ENCODE peak calls at places on chromosomes 13 and 19, in ten cellular contexts. F is mucosa of descending colon; E is pancreas; U is neuronal stem cell; O is activated CD8-positive, alpha-beta memory T cell treated with anti-CD3 and anti-CD28 coated beads for 4 hours; L is EL; G is effector CD4-positive, alpha-beta T cell; D is substantia nigra; X is stimulated activated CD4-positive, alpha-beta T cell treated with anti-CD3 and anti-CD28 coated beads, Interleukin-1b, Interleukin-23, amount 100 ng/mL, for 24 hours; Y is left ventricle myocardium superior. A is an unnamed sample.

GRCh38 chr13:46668302-46668720 is 115.3 kb downstream of the LRCH1 start:
- DNase-seq in F (peak; percentile 46), E (peak; percentile 37), U (no peak), O (no peak), L (peak; percentile 87), G (no peak), D (no peak), X (no peak), Y (peak; percentile 53), A (peak; percentile 94)

GRCh38 chr13:20803180-20803965 is 29.6 kb upstream of the EEF1AKMT1 start:
- DNase-seq in F (no peak), E (no peak), U (no peak), O (no peak), L (no peak), G (no peak), D (no peak), X (no peak), Y (no peak), A (no peak)

GRCh38 chr19:7925171-7925837 is 631 bp downstream of the CTXN1 start:
- DNase-seq in F (peak; percentile 67), E (peak; percentile 39), U (peak; percentile 94), O (peak; percentile 64), L (peak; percentile 78), G (peak; percentile 70), D (peak; percentile 9), X (peak; percentile 60), Y (peak; percentile 81), A (peak; percentile 68)

GRCh38 chr13:114016321-114017027 is 42.6 kb upstream of the C13orf46 start:
- DNase-seq in F (no peak), E (no peak), U (no peak), O (no peak), L (no peak), G (no peak), D (no peak), X (no peak), Y (peak; percentile 29), A (no peak)

GRCh38 chr19:45473366-45474190 is 5.8 kb downstream of the FOSB start:
- DNase-seq in F (no peak), E (no peak), U (no peak), O (no peak), L (no peak), G (peak; percentile 52), D (no peak), X (no peak), Y (no peak), A (peak; percentile 14)

GRCh38 chr13:27264181-27264580 is 6.4 kb upstream of the RASL11A start:
- DNase-seq in F (no peak), E (no peak), U (no peak), O (no peak), L (no peak), G (no peak), D (no peak), X (no peak), Y (no peak), A (peak; percentile 73)

GRCh38 chr13:49494645-49495044 is 1.1 kb upstream of the PHF11 start:
- DNase-seq in F (no peak), E (no peak), U (no peak), O (no peak), L (no peak), G (no peak), D (no peak), X (no peak), Y (no peak), A (no peak)

GRCh38 chr13:63161219-63161618 is 1745.6 kb upstream of the PCDH20 start:
- DNase-seq in F (no peak), E (no peak), U (no peak), O (no peak), L (no peak), G (no peak), D (no peak), X (no peak), Y (no peak), A (no peak)

GRCh38 chr19:49441210-49441959 is at the start of gene SLC17A7:
- DNase-seq in F (peak; percentile 40), E (no peak), U (peak; percentile 65), O (no peak), L (peak; percentile 28), G (no peak), D (no peak), X (no peak), Y (peak; percentile 70), A (no peak)

GRCh38 chr13:59360916-59361315 is 802.8 kb downstream of the DIAPH3 start:
- DNase-seq in F (no peak), E (no peak), U (no peak), O (no peak), L (no peak), G (no peak), D (no peak), X (no peak), Y (no peak), A (no peak)

GRCh38 chr13:70384156-70384555 is 275.9 kb upstream of the KLHL1 start:
- DNase-seq in F (no peak), E (no peak), U (no peak), O (no peak), L (no peak), G (no peak), D (no peak), X (no peak), Y (no peak), A (no peak)

A was measured in astrocyte of the spinal cord.